ENCODE peak calls at places on chromosomes 4 and X, in nine cellular contexts. One of them, this sample, is unnamed.

GRCh38 chr4:13349096-13349495 is 135.0 kb downstream of the RAB28 start:
- DNase-seq in T-helper 1 cell: no peak
- DNase-seq in sciatic nerve: no peak
- DNase-seq in germinal center: no peak
- DNase-seq in tibial artery: no peak
- DNase-seq in H9: no peak
- DNase-seq in pons: no peak
- DNase-seq in fibroblast of the conjunctiva: no peak
- DNase-seq in CD8-positive, alpha-beta T cell: no peak
- DNase-seq in this sample: no peak

GRCh38 chrX:110992611-110993010 is 103.4 kb upstream of the PAK3 start:
- DNase-seq in germinal center: peak
- DNase-seq in tibial artery: no peak
- DNase-seq in sciatic nerve: no peak
- DNase-seq in fibroblast of the conjunctiva: no peak
- DNase-seq in T-helper 1 cell: no peak
- DNase-seq in pons: no peak
- DNase-seq in H9: peak
- DNase-seq in CD8-positive, alpha-beta T cell: no peak
- DNase-seq in this sample: no peak

GRCh38 chr4:48681856-48682255 is 98.2 kb downstream of the FRYL start:
- DNase-seq in fibroblast of the conjunctiva: peak
- DNase-seq in pons: peak
- DNase-seq in CD8-positive, alpha-beta T cell: no peak
- DNase-seq in tibial artery: no peak
- DNase-seq in H9: no peak
- DNase-seq in sciatic nerve: no peak
- DNase-seq in T-helper 1 cell: no peak
- DNase-seq in germinal center: no peak
- DNase-seq in this sample: no peak

GRCh38 chrX:125505207-125505606 is 185.5 kb downstream of the TEX13C start:
- DNase-seq in germinal center: no peak
- DNase-seq in fibroblast of the conjunctiva: peak
- DNase-seq in CD8-positive, alpha-beta T cell: no peak
- DNase-seq in T-helper 1 cell: no peak
- DNase-seq in sciatic nerve: no peak
- DNase-seq in H9: no peak
- DNase-seq in tibial artery: no peak
- DNase-seq in pons: no peak
- DNase-seq in this sample: no peak

GRCh38 chrX:46737462-46737861 is 21.5 kb downstream of the SLC9A7 start:
- DNase-seq in T-helper 1 cell: no peak
- DNase-seq in pons: no peak
- DNase-seq in fibroblast of the conjunctiva: no peak
- DNase-seq in sciatic nerve: no peak
- DNase-seq in tibial artery: no peak
- DNase-seq in CD8-positive, alpha-beta T cell: no peak
- DNase-seq in germinal center: no peak
- DNase-seq in H9: no peak
- DNase-seq in this sample: no peak

GRCh38 chr4:99633772-99634171 is 23.9 kb downstream of the C4orf54 start:
- DNase-seq in germinal center: no peak
- DNase-seq in pons: no peak
- DNase-seq in tibial artery: no peak
- DNase-seq in sciatic nerve: no peak
- DNase-seq in H9: no peak
- DNase-seq in T-helper 1 cell: no peak
- DNase-seq in CD8-positive, alpha-beta T cell: no peak
- DNase-seq in fibroblast of the conjunctiva: no peak
- DNase-seq in this sample: no peak

GRCh38 chr4:184322328-184323025 is 104.8 kb upstream of the ENPP6 start:
- DNase-seq in germinal center: no peak
- DNase-seq in H9: no peak
- DNase-seq in tibial artery: no peak
- DNase-seq in fibroblast of the conjunctiva: no peak
- DNase-seq in pons: no peak
- DNase-seq in T-helper 1 cell: no peak
- DNase-seq in CD8-positive, alpha-beta T cell: no peak
- DNase-seq in sciatic nerve: no peak
- DNase-seq in this sample: no peak

GRCh38 chr4:10106421-10107039 is 10.1 kb downstream of the WDR1 start:
- DNase-seq in CD8-positive, alpha-beta T cell: peak
- DNase-seq in tibial artery: peak
- DNase-seq in sciatic nerve: peak
- DNase-seq in germinal center: no peak
- DNase-seq in H9: no peak
- DNase-seq in T-helper 1 cell: no peak
- DNase-seq in pons: no peak
- DNase-seq in fibroblast of the conjunctiva: peak
- DNase-seq in this sample: peak

GRCh38 chrX:47232197-47232802 is 509 bp upstream of the USP11 start:
- DNase-seq in CD8-positive, alpha-beta T cell: no peak
- DNase-seq in fibroblast of the conjunctiva: no peak
- DNase-seq in germinal center: no peak
- DNase-seq in tibial artery: no peak
- DNase-seq in T-helper 1 cell: no peak
- DNase-seq in sciatic nerve: peak
- DNase-seq in H9: no peak
- DNase-seq in pons: no peak
- DNase-seq in this sample: no peak

This sample was measured in T-helper 2 cell.